ENCODE peak calls at places on chromosomes 16 and 17, in ten cellular contexts. F, P, M, X, V, D, B, L, S and E are unnamed samples.

GRCh38 chr16:2500634-2500936 is 13.2 kb upstream of the ATP6V0C start:
- DNase-seq in X (no peak), V (no peak), M (no peak), S (no peak), D (no peak), F (no peak), P (no peak), B (no peak), L (no peak), E (no peak)

GRCh38 chr16:28081391-28081790 is 17.9 kb upstream of the GSG1L start:
- DNase-seq in X (no peak), P (no peak), V (no peak), F (no peak), D (no peak), S (no peak), L (no peak), B (no peak), M (no peak), E (no peak)

GRCh38 chr16:66510711-66511614 is 39.0 kb downstream of the TK2 start:
- DNase-seq in M (peak), S (no peak), F (no peak), V (no peak), D (no peak), X (no peak), B (no peak), P (no peak), L (no peak), E (no peak)

GRCh38 chr17:48646183-48647102 is 20.3 kb upstream of the HOXB9 start:
- DNase-seq in D (no peak), P (peak), M (no peak), V (no peak), F (no peak), S (no peak), B (peak), X (no peak), L (no peak), E (no peak)

GRCh38 chr17:41632482-41633105 is 8.2 kb upstream of the KRT17 start:
- DNase-seq in V (no peak), F (no peak), P (no peak), B (no peak), M (no peak), L (no peak), S (no peak), X (no peak), D (no peak), E (no peak)

GRCh38 chr17:7538891-7539290 is 10.0 kb upstream of the TNFSF12 start:
- DNase-seq in L (no peak), S (no peak), F (no peak), X (no peak), D (no peak), P (no peak), M (no peak), V (no peak), B (no peak), E (no peak)

GRCh38 chr17:43906951-43907424 is 348 bp downstream of the MPP2 start:
- DNase-seq in F (no peak), P (no peak), M (no peak), V (no peak), B (no peak), S (no peak), D (no peak), L (no peak), X (no peak), E (no peak)

GRCh38 chr16:17312100-17312732 is 158.5 kb downstream of the XYLT1 start:
- DNase-seq in L (no peak), X (no peak), B (no peak), V (peak), D (no peak), F (no peak), S (no peak), P (no peak), M (no peak), E (no peak)

GRCh38 chr16:4461250-4462085 is 13.0 kb downstream of the NMRAL1 start:
- DNase-seq in D (no peak), P (no peak), S (no peak), X (no peak), F (no peak), M (no peak), L (no peak), B (no peak), V (peak), E (no peak)

GRCh38 chr16:1964046-1964505 is 550 bp downstream of the RPS2 start:
- DNase-seq in L (no peak), P (no peak), S (peak), X (no peak), D (no peak), F (no peak), V (no peak), B (peak), M (no peak), E (no peak)

GRCh38 chr17:60598001-60598736 is 1.8 kb upstream of the PPM1D start:
- DNase-seq in X (no peak), V (no peak), L (no peak), B (no peak), F (no peak), S (no peak), D (no peak), P (no peak), M (no peak), E (no peak)

GRCh38 chr16:79283578-79283977 is 317.0 kb downstream of the MAF start:
- DNase-seq in S (no peak), X (no peak), P (no peak), V (no peak), D (peak), F (no peak), L (no peak), M (no peak), B (no peak), E (no peak)

GRCh38 chr16:20191566-20191965 is 117.9 kb upstream of the GPR139 start:
- DNase-seq in F (no peak), X (no peak), M (no peak), D (no peak), V (no peak), P (no peak), S (no peak), L (no peak), B (no peak), E (no peak)

GRCh38 chr16:23959801-23960072 is 124.0 kb downstream of the PRKCB start:
- DNase-seq in S (no peak), X (no peak), V (no peak), P (no peak), D (no peak), M (no peak), F (no peak), B (no peak), L (no peak), E (no peak)

GRCh38 chr17:59357929-59358328 is 26.5 kb downstream of the YPEL2 start:
- DNase-seq in L (no peak), M (no peak), X (peak), P (no peak), V (peak), D (no peak), S (no peak), F (no peak), B (peak), E (no peak)

GRCh38 chr16:89602273-89602951 is 11.0 kb upstream of the DPEP1 start:
- DNase-seq in V (peak), F (no peak), L (peak), S (peak), B (peak), D (no peak), X (peak), M (no peak), P (peak), E (no peak)

GRCh38 chr16:20878682-20879147 is 21.4 kb downstream of the DCUN1D3 start:
- DNase-seq in X (no peak), S (no peak), M (no peak), L (no peak), F (no peak), B (no peak), P (no peak), D (peak), V (no peak), E (no peak)

GRCh38 chr16:58492066-58492465 is 7.9 kb upstream of the NDRG4 start:
- DNase-seq in D (no peak), B (no peak), P (no peak), X (no peak), S (no peak), M (no peak), F (no peak), L (no peak), V (no peak), E (no peak)

GRCh38 chr16:78200023-78200389 is 100.6 kb downstream of the WWOX start:
- DNase-seq in D (no peak), V (no peak), S (no peak), X (no peak), L (no peak), P (no peak), F (no peak), M (no peak), B (no peak), E (no peak)

GRCh38 chr16:83159049-83159448 is 532.3 kb downstream of the CDH13 start:
- DNase-seq in X (no peak), P (no peak), B (no peak), M (no peak), S (no peak), D (no peak), F (no peak), L (no peak), V (no peak), E (no peak)

GRCh38 chr17:48294989-48295892 is 134.8 kb downstream of the SKAP1 start:
- DNase-seq in M (no peak), F (no peak), X (no peak), L (no peak), D (no peak), S (no peak), P (no peak), V (no peak), B (peak), E (no peak)

GRCh38 chr17:7011942-7012254 is 526 bp upstream of the RNASEK start:
- DNase-seq in B (no peak), V (no peak), F (no peak), D (no peak), L (no peak), X (no peak), M (no peak), S (no peak), P (no peak), E (no peak)

GRCh38 chr17:77313831-77314230 is 173.1 kb downstream of the SEC14L1 start:
- DNase-seq in D (no peak), B (no peak), L (no peak), M (no peak), V (no peak), F (no peak), X (no peak), P (no peak), S (no peak), E (no peak)

GRCh38 chr16:75244844-75245758 is 6.3 kb downstream of the BCAR1 start:
- DNase-seq in F (no peak), V (peak), L (no peak), M (peak), D (peak), X (peak), B (peak), P (no peak), S (peak), E (peak)

GRCh38 chr16:35142809-35143192 is 1683.4 kb downstream of the TP53TG3F start:
- DNase-seq in V (no peak), M (no peak), S (no peak), L (no peak), B (no peak), P (no peak), F (no peak), D (no peak), X (no peak), E (no peak)

GRCh38 chr16:9050102-9050830 is 41.2 kb upstream of the HAPSTR1 start:
- DNase-seq in D (no peak), S (peak), V (no peak), L (no peak), P (no peak), M (no peak), X (no peak), F (no peak), B (no peak), E (no peak)

GRCh38 chr17:56599093-56599492 is 5.6 kb downstream of the NOG start:
- DNase-seq in V (no peak), B (no peak), M (no peak), P (no peak), F (no peak), X (no peak), S (no peak), D (no peak), L (no peak), E (no peak)

GRCh38 chr17:77963441-77963840 is 4.9 kb downstream of the TNRC6C start:
- DNase-seq in V (no peak), L (peak), P (no peak), S (no peak), F (no peak), M (no peak), B (peak), D (no peak), X (peak), E (no peak)

GRCh38 chr17:76497979-76498885 is 3.0 kb downstream of the RHBDF2 start:
- DNase-seq in X (no peak), L (no peak), B (peak), D (peak), P (no peak), F (no peak), M (peak), V (peak), S (peak), E (no peak)

GRCh38 chr17:50132104-50132794 is 2.3 kb upstream of the SAMD14 start:
- DNase-seq in X (no peak), L (no peak), P (no peak), D (no peak), F (no peak), B (no peak), M (no peak), V (no peak), S (no peak), E (no peak)

GRCh38 chr17:17379197-17379991 is 76.2 kb downstream of the NT5M start:
- DNase-seq in X (no peak), F (no peak), V (no peak), P (no peak), S (no peak), L (no peak), D (no peak), M (no peak), B (peak), E (no peak)

GRCh38 chr17:68356520-68356919 is 65.2 kb downstream of the ARSG start:
- DNase-seq in L (peak), V (no peak), D (no peak), P (no peak), M (no peak), B (no peak), F (no peak), S (no peak), X (no peak), E (no peak)